ENCODE peak calls at places on chromosomes 6 and 20, in seven cellular contexts. S is ovary, X is A549, E is stomach, D is transverse colon, J is suprapubic skin, F is esophagus muscularis mucosa. R is an unnamed sample.

GRCh38 chr20:53914861-53915458 is 155.4 kb downstream of the BCAS1 start:
- DNase-seq in S (no peak), X (no peak), E (no peak), D (no peak), J (peak; percentile 34), F (no peak), R (no peak)

GRCh38 chr6:89073840-89074239 is 6.7 kb upstream of the PNRC1 start:
- DNase-seq in S (no peak), X (no peak), E (no peak), D (no peak), J (no peak), F (no peak), R (no peak)

GRCh38 chr6:53058388-53058890 is 6.8 kb upstream of the FBXO9 start:
- DNase-seq in S (no peak), X (no peak), E (no peak), D (no peak), J (no peak), F (no peak), R (no peak)

GRCh38 chr6:51350308-51350904 is 531.7 kb downstream of the TFAP2B start:
- DNase-seq in S (no peak), X (peak; percentile 1), E (no peak), D (no peak), J (no peak), F (no peak), R (no peak)

GRCh38 chr6:52541135-52541534 is 35.7 kb downstream of the TRAM2 start:
- DNase-seq in S (no peak), X (no peak), E (no peak), D (no peak), J (no peak), F (no peak), R (no peak)

GRCh38 chr6:69825904-69826303 is 29.1 kb upstream of the LMBRD1 start:
- DNase-seq in S (no peak), X (no peak), E (no peak), D (no peak), J (no peak), F (no peak), R (no peak)

GRCh38 chr6:42988486-42989020 is 4.2 kb downstream of the PPP2R5D start:
- DNase-seq in S (no peak), X (no peak), E (no peak), D (no peak), J (no peak), F (no peak), R (no peak)

GRCh38 chr6:159934181-159934580 is 34.7 kb upstream of the IGF2R start:
- DNase-seq in S (no peak), X (no peak), E (no peak), D (no peak), J (no peak), F (no peak), R (no peak)

GRCh38 chr6:39852324-39852723 is 60.1 kb downstream of the DAAM2 start:
- DNase-seq in S (no peak), X (no peak), E (no peak), D (no peak), J (no peak), F (no peak), R (no peak)

GRCh38 chr6:3337521-3338350 is 79.0 kb downstream of the PSMG4 start:
- DNase-seq in S (no peak), X (peak; percentile 29), E (no peak), D (no peak), J (no peak), F (no peak), R (no peak)

DNA sequence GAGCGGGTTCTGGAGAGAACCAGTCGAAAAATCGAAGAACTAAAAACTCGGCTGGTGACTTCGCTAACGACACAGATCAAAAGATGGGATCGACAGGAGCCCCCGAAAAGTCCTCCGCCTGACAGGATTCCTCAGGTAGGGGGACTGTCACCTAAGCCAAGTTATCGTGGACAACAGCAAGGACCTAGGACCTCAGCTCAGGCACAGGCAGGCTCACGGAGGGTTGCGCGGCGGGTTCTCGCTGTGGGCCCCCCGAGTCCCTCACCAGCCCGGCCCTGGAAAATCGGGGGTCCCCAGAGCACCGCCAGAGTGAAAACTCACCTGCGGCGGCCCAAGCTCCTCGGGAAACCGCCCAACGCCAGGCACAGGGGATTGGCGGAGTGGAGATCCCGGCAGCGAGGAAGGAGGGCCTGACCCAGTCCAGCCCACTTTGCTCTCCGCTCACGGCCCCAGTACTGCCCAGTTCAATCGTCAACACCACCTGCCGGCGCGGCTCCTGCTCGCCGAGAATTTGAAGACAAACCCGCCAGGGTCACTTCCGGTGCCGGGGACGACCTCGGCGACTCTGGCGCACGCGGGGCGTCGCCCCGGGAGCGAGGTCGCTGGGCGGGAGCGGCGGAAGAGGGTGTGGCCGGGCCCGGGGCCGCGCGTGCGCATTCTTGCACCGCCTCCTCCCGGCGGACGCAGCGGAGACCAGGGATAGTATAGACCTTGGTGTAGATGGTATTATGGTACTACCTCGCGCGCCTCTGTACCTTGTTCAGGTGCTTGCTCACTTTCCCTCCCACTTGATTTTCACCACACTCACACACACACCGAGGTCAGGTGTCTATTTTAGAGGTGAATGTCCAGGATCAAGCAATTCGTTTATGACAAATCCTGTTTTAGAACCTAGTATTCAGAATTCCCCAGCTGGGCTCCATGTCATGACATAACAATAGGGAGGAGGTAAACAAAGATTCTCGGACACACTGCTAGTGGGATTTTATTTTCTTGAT is at the start of gene KATNA1:
- DNase-seq in S (peak; percentile 77), X (peak; percentile 90), E (peak; percentile 91), D (peak; percentile 94), J (peak; percentile 90), F (peak; percentile 93), R (peak; percentile 52)
- TF ChIP-seq EP300 in S (no peak), X (no peak), E (no peak), D (no peak), J (no peak), F (no peak), R (peak; percentile 86)

GRCh38 chr6:57317060-57317943 is at the start of gene PRIM2:
- DNase-seq in S (peak; percentile 76), X (peak; percentile 83), E (peak; percentile 88), D (peak; percentile 90), J (peak; percentile 90), F (peak; percentile 94), R (peak; percentile 67)
- TF ChIP-seq POLR2A in S (no peak), X (peak; percentile 71), E (no peak), D (peak; percentile 12), J (no peak), F (no peak), R (no peak)

DNA sequence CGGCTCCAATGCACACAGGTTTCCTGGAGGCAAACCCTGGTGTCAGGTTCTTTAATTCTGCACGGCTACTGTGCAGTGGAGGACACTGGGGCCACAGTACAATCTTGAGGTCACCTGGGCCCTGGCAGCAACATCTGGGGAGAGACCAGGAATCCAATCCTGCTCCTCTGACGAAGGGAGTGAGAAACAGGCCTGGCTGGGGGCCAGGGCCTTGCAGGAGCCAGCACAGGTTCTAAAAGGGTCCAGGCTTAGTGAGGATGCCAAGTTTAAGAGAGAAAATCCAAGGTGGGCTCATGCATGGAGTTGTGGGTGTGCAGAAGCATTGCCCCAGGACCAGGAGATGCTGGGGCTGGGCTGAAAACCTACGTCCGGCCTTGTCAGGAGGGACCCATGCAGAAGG is 12.6 kb upstream of the THBS2 start:
- DNase-seq in S (no peak), X (no peak), E (no peak), D (no peak), J (no peak), F (no peak), R (no peak)
- TF ChIP-seq EP300 in S (no peak), X (no peak), E (no peak), D (no peak), J (no peak), F (no peak), R (no peak)

DNA sequence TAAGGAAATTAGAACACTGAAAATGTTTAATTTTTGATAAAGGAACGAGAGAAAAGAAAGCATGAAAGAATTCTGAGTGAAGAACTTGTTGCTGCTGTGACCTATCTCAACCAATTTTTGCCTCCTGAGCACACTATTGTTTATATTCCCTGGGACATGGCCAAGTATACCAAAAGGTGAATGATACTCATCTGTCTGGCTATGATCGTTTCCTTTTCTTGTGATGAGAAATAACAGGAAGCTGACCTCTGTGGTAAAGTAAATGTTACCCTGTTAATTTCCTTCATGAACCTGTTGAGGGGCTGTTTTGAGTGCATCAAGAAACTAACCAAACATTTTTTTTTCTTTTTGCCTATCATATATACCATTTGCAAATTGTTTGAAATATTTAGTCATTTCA is 69.1 kb downstream of the FIG4 start:
- DNase-seq in S (no peak), X (no peak), E (no peak), D (no peak), J (no peak), F (no peak), R (no peak)
- TF ChIP-seq POLR2A in S (no peak), X (no peak), E (no peak), D (no peak), J (no peak), F (no peak), R (no peak)

DNA sequence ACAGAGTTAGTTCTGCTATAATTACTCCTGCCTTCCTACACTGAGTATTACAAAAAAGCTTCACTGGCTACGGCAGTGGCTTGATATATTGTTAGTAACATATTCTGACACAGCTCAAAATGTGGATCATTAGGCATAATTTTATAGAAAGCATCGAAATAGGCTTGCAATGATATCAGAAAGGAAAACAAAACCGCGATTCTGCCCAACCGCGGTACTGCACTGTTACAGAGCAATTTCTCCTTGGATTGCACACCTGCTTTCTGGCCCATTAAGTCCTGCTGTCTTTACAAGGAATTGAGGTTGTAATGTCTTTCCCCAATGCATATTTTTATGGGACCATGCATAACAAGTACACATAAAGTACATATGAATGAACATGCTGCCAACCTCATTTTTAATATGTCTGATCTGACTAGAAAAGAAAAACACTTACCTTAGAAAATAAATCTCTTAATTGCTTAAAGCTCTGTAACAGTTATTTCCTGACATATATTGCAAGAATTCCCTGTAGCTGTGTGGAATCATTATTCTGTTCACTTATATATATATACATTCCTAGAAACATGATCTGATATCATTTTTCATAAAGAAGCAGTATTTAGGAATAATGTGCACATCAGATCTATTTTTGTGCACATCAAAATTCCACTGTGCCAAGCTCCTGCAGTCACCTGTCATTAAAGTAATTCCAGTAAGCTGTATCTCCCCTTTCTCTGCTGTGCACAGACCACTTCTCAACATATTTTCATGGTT is 763.9 kb downstream of the HACE1 start:
- DNase-seq in S (no peak), X (no peak), E (no peak), D (no peak), J (no peak), F (no peak), R (no peak)
- TF ChIP-seq EP300 in S (no peak), X (no peak), E (no peak), D (no peak), J (no peak), F (no peak), R (no peak)

DNA sequence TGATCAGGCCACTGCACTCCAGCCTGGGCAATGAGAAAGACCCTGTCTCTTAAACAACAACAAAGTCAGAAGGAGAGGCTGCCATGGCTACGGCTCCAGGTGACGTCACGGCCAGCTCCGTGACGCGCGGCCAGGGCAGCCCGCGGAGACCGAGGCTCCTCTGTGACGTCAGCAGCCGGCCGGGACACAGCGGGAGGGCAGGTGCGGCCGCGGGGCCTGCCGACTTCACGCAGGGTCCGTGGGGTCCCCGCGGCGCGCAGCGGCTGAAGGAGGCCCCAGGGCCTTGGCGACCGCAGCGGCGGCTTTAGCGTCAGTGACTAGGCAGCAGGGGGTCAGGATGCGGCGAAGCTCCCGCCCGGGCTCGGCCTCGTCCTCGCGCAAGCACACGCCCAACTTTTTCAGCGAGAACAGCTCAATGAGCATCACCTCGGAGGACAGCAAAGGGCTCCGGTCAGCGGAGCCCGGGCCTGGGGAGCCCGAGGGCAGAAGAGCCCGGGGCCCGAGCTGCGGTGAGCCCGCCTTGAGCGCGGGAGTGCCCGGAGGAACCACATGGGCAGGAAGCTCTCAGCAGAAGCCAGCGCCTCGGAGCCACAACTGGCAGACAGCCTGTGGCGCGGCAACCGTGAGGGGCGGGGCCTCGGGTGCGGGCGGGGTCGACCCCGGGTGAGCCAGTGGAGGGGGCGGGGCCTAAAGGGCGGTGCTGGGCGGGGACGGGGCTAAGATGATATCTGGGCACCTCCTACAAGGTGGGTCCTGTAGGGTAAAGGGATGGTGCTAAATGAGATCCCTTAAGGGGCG is at the start of gene SPAG4:
- DNase-seq in S (peak; percentile 99), X (peak; percentile 100), E (peak; percentile 100), D (peak; percentile 100), J (peak; percentile 99), F (peak; percentile 100), R (peak; percentile 99)
- TF ChIP-seq POLR2A in S (peak; percentile 69), X (peak; percentile 79), E (no peak), D (peak; percentile 86), J (peak; percentile 67), F (peak; percentile 50), R (peak; percentile 67)